ENCODE peak calls at places on chromosomes 6 and 20, in seven cellular contexts. U is IMR-90, A is AG10803, O is endothelial cell, T is HFFc6, L is HL-60, N is fibroblast of the aortic adventitia. B is an unnamed sample.

GRCh38 chr6:130233332-130233731 is 10.6 kb upstream of the SAMD3 start:
- DNase-seq in U (peak), A (peak), O (no peak), T (peak), L (no peak), N (peak), B (no peak)

GRCh38 chr6:24004062-24004461 is 122.0 kb upstream of the NRSN1 start:
- DNase-seq in U (no peak), A (peak), O (no peak), T (no peak), L (no peak), N (peak), B (no peak)

GRCh38 chr6:51663525-51663924 is 423.9 kb downstream of the PKHD1 start:
- DNase-seq in U (no peak), A (no peak), O (no peak), T (no peak), L (no peak), N (no peak), B (no peak)

GRCh38 chr6:23091795-23092194 is 522.4 kb downstream of the HDGFL1 start:
- DNase-seq in U (peak), A (peak), O (no peak), T (no peak), L (no peak), N (no peak), B (no peak)

GRCh38 chr6:150632785-150633465 is 33.2 kb downstream of the PLEKHG1 start:
- DNase-seq in U (no peak), A (no peak), O (no peak), T (no peak), L (no peak), N (no peak), B (no peak)

GRCh38 chr6:39231386-39231785 is 2.1 kb upstream of the KCNK5 start:
- DNase-seq in U (no peak), A (no peak), O (no peak), T (no peak), L (no peak), N (no peak), B (no peak)

GRCh38 chr6:37878150-37878710 is 58.7 kb downstream of the ZFAND3 start:
- DNase-seq in U (peak), A (peak), O (no peak), T (no peak), L (no peak), N (no peak), B (no peak)

GRCh38 chr20:40849456-40849855 is 160.4 kb upstream of the MAFB start:
- DNase-seq in U (no peak), A (no peak), O (no peak), T (no peak), L (no peak), N (no peak), B (no peak)

GRCh38 chr20:60966766-60967165 is 285.3 kb upstream of the CDH4 start:
- DNase-seq in U (no peak), A (no peak), O (no peak), T (no peak), L (no peak), N (no peak), B (no peak)

GRCh38 chr6:48951917-48952316 is 511.1 kb downstream of the MMUT start:
- DNase-seq in U (no peak), A (no peak), O (no peak), T (no peak), L (no peak), N (no peak), B (no peak)

GRCh38 chr6:119240257-119241123 is 109.1 kb downstream of the MAN1A1 start:
- DNase-seq in U (no peak), A (no peak), O (peak), T (no peak), L (no peak), N (no peak), B (no peak)

GRCh38 chr20:9141070-9141469 is 72.2 kb downstream of the PLCB4 start:
- DNase-seq in U (no peak), A (no peak), O (no peak), T (peak), L (no peak), N (no peak), B (no peak)

GRCh38 chr20:10671221-10671849 is 2.5 kb downstream of the JAG1 start:
- DNase-seq in U (peak), A (peak), O (peak), T (peak), L (peak), N (peak), B (peak)

GRCh38 chr6:35300848-35301247 is 3.2 kb downstream of the DEF6 start:
- DNase-seq in U (no peak), A (no peak), O (no peak), T (no peak), L (peak), N (no peak), B (no peak)

GRCh38 chr20:52150440-52151258 is 40.9 kb downstream of the ZFP64 start:
- DNase-seq in U (peak), A (peak), O (peak), T (peak), L (peak), N (peak), B (no peak)

GRCh38 chr20:6162239-6162638 is 39.4 kb upstream of the FERMT1 start:
- DNase-seq in U (no peak), A (peak), O (no peak), T (no peak), L (no peak), N (peak), B (no peak)

GRCh38 chr6:163181666-163182180 is 232.8 kb upstream of the QKI start:
- DNase-seq in U (no peak), A (no peak), O (no peak), T (no peak), L (no peak), N (no peak), B (no peak)

GRCh38 chr6:53615633-53616449 is 49.7 kb downstream of the KLHL31 start:
- DNase-seq in U (peak), A (peak), O (no peak), T (peak), L (no peak), N (peak), B (no peak)

GRCh38 chr6:44561062-44561591 is 173.6 kb downstream of the CDC5L start:
- DNase-seq in U (no peak), A (no peak), O (no peak), T (no peak), L (no peak), N (no peak), B (no peak)

GRCh38 chr20:36215778-36216177 is 20.5 kb upstream of the AAR2 start:
- DNase-seq in U (no peak), A (no peak), O (no peak), T (no peak), L (no peak), N (no peak), B (no peak)

GRCh38 chr20:36214684-36215256 is 21.5 kb upstream of the AAR2 start:
- DNase-seq in U (peak), A (peak), O (no peak), T (peak), L (peak), N (peak), B (no peak)

GRCh38 chr20:36216314-36217025 is 19.8 kb upstream of the AAR2 start:
- DNase-seq in U (no peak), A (no peak), O (no peak), T (no peak), L (no peak), N (no peak), B (no peak)

GRCh38 chr20:36218380-36219064 is 17.8 kb upstream of the AAR2 start:
- DNase-seq in U (no peak), A (no peak), O (no peak), T (no peak), L (no peak), N (no peak), B (no peak)

DNA sequence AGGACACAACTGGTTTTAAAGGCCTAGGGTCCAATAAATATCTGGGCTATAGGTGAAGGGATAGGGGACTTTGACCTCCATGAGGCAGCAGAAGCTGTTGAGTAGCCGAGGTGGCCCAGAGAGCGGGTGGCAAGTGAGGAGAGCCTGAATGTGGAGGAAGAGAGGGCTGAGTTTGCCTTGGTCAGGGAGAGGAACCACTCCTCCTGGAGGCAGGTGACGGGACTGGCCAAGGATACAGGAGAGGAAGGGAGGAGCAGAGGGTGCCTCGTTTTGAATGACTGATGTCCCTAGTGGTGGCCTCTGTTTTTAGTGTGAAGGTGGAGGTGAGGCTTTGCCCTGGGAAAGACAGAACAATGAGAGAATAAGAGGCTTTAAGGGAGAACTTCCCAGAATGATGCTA is 19.1 kb upstream of the AAR2 start:
- DNase-seq in U (no peak), A (no peak), O (no peak), T (no peak), L (no peak), N (no peak), B (no peak)
- TF ChIP-seq CTCF in U (no peak), A (no peak), O (peak), T (peak), L (no peak), N (no peak), B (no peak)

GRCh38 chr6:33375143-33375649 is 16.4 kb upstream of the KIFC1 start:
- DNase-seq in U (peak), A (peak), O (no peak), T (peak), L (peak), N (peak), B (no peak)
- TF ChIP-seq CTCF in U (no peak), A (no peak), O (no peak), T (no peak), L (no peak), N (no peak), B (no peak)

GRCh38 chr6:15744824-15745402 is 82.1 kb upstream of the DTNBP1 start:
- DNase-seq in U (no peak), A (no peak), O (no peak), T (no peak), L (peak), N (no peak), B (no peak)
- TF ChIP-seq CTCF in U (no peak), A (no peak), O (no peak), T (no peak), L (no peak), N (no peak), B (no peak)

GRCh38 chr6:40807484-40807883 is 220.3 kb upstream of the LRFN2 start:
- DNase-seq in U (no peak), A (peak), O (no peak), T (peak), L (no peak), N (no peak), B (no peak)
- TF ChIP-seq CTCF in U (no peak), A (no peak), O (no peak), T (no peak), L (no peak), N (no peak), B (no peak)

DNA sequence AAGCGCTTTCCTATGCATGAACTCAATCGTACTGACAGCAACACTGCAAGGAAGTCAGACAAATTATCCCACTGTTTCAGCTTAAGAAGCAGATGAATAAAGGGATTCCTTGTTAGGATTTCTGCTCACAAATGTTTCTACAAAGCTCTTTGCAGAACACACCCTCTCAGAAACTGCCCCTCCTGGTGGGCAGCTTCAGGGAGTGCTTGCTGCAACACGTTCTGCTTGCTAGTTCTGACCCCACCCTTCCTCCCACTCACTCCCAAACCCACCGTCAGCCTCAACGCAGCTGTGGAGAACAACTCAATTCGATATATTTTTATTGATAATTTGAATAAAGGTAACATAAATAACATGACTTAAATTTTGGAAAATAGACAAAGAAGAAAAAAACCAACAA is 250.8 kb upstream of the PRDM1 start:
- DNase-seq in U (peak), A (peak), O (peak), T (peak), L (peak), N (peak), B (no peak)
- TF ChIP-seq CTCF in U (peak), A (peak), O (peak), T (peak), L (no peak), N (peak), B (peak)

DNA sequence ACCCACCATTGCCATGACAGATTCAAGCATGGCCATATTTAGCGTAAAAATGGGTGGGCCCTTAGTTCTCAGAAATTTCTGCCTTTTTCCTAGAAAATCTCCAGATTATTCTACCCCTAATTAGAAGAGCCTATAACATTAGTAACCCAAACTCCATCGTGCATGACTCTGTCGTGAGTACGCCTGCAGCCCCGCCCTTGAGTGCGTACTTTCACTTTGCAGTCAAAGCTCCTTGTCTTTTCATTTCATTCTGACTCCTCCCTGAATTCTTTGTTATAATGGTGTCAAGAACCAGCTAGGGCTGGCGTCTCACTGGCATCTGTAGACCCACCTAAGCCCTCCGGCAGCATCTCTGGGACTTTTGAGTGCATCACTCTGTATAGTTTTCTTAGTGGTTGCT is 61.6 kb upstream of the NOX3 start:
- DNase-seq in U (no peak), A (no peak), O (no peak), T (no peak), L (no peak), N (no peak), B (no peak)
- TF ChIP-seq CTCF in U (no peak), A (no peak), O (no peak), T (no peak), L (no peak), N (no peak), B (no peak)

B was measured in CD14-positive monocyte.